ENCODE peak calls at places on chromosome 19, in five cellular contexts. One of them, this sample, is unnamed.

GRCh38 chr19:16363133-16363851 is 38.7 kb downstream of the KLF2 start:
- DNase-seq in HFF-Myc: no peak
- DNase-seq in A549: no peak
- DNase-seq in esophagus squamous epithelium: no peak
- DNase-seq in heart right ventricle: no peak
- DNase-seq in this sample: no peak

GRCh38 chr19:31154021-31154420 is 195.2 kb downstream of the TSHZ3 start:
- DNase-seq in HFF-Myc: no peak
- DNase-seq in A549: no peak
- DNase-seq in esophagus squamous epithelium: no peak
- DNase-seq in heart right ventricle: no peak
- DNase-seq in this sample: no peak

GRCh38 chr19:45506991-45507863 is at the start of gene VASP:
- DNase-seq in HFF-Myc: no peak
- DNase-seq in A549: peak; percentile 94
- DNase-seq in esophagus squamous epithelium: peak; percentile 48
- DNase-seq in heart right ventricle: peak; percentile 84
- DNase-seq in this sample: no peak

GRCh38 chr19:44955500-44956439 is 590 bp downstream of the CLPTM1 start:
- DNase-seq in HFF-Myc: no peak
- DNase-seq in A549: no peak
- DNase-seq in esophagus squamous epithelium: no peak
- DNase-seq in heart right ventricle: no peak
- DNase-seq in this sample: no peak

GRCh38 chr19:49415102-49415809 is 8.0 kb downstream of the PTH2 start:
- DNase-seq in HFF-Myc: no peak
- DNase-seq in A549: no peak
- DNase-seq in esophagus squamous epithelium: no peak
- DNase-seq in heart right ventricle: no peak
- DNase-seq in this sample: no peak

GRCh38 chr19:17004386-17004785 is 22.2 kb downstream of the CPAMD8 start:
- DNase-seq in HFF-Myc: no peak
- DNase-seq in A549: no peak
- DNase-seq in esophagus squamous epithelium: no peak
- DNase-seq in heart right ventricle: no peak
- DNase-seq in this sample: no peak

GRCh38 chr19:16714702-16715294 is 4.8 kb upstream of the NWD1 start:
- DNase-seq in HFF-Myc: peak; percentile 27
- DNase-seq in A549: peak; percentile 52
- DNase-seq in esophagus squamous epithelium: no peak
- DNase-seq in heart right ventricle: peak; percentile 47
- DNase-seq in this sample: no peak

GRCh38 chr19:31146546-31147183 is 202.6 kb downstream of the TSHZ3 start:
- DNase-seq in HFF-Myc: no peak
- DNase-seq in A549: no peak
- DNase-seq in esophagus squamous epithelium: no peak
- DNase-seq in heart right ventricle: no peak
- DNase-seq in this sample: no peak

GRCh38 chr19:45079063-45079910 is at the start of gene GEMIN7:
- DNase-seq in HFF-Myc: no peak
- DNase-seq in A549: peak; percentile 88
- DNase-seq in esophagus squamous epithelium: no peak
- DNase-seq in heart right ventricle: peak; percentile 78
- DNase-seq in this sample: no peak

GRCh38 chr19:3632739-3633558 is 6.4 kb upstream of the CACTIN start:
- DNase-seq in HFF-Myc: no peak
- DNase-seq in A549: no peak
- DNase-seq in esophagus squamous epithelium: no peak
- DNase-seq in heart right ventricle: no peak
- DNase-seq in this sample: no peak

GRCh38 chr19:46404039-46404883 is 9.1 kb downstream of the CCDC8 start:
- DNase-seq in HFF-Myc: no peak
- DNase-seq in A549: peak; percentile 80
- DNase-seq in esophagus squamous epithelium: no peak
- DNase-seq in heart right ventricle: peak; percentile 48
- DNase-seq in this sample: no peak

GRCh38 chr19:46606681-46607440 is 5.7 kb downstream of the CALM3 start:
- DNase-seq in HFF-Myc: no peak
- DNase-seq in A549: no peak
- DNase-seq in esophagus squamous epithelium: no peak
- DNase-seq in heart right ventricle: no peak
- DNase-seq in this sample: no peak

GRCh38 chr19:34215666-34216038 is 38.7 kb upstream of the GARRE1 start:
- DNase-seq in HFF-Myc: no peak
- DNase-seq in A549: no peak
- DNase-seq in esophagus squamous epithelium: no peak
- DNase-seq in heart right ventricle: no peak
- DNase-seq in this sample: no peak

GRCh38 chr19:3682286-3682685 is 18.0 kb downstream of the PIP5K1C start:
- DNase-seq in HFF-Myc: no peak
- DNase-seq in A549: no peak
- DNase-seq in esophagus squamous epithelium: no peak
- DNase-seq in heart right ventricle: no peak
- DNase-seq in this sample: no peak

GRCh38 chr19:49889687-49890348 is 6.9 kb downstream of the IL4I1 start:
- DNase-seq in HFF-Myc: no peak
- DNase-seq in A549: peak; percentile 94
- DNase-seq in esophagus squamous epithelium: no peak
- DNase-seq in heart right ventricle: peak; percentile 80
- DNase-seq in this sample: no peak

GRCh38 chr19:50377051-50377441 is 789 bp downstream of the NR1H2 start:
- DNase-seq in HFF-Myc: no peak
- DNase-seq in A549: peak; percentile 75
- DNase-seq in esophagus squamous epithelium: no peak
- DNase-seq in heart right ventricle: no peak
- DNase-seq in this sample: no peak

GRCh38 chr19:7006305-7006704 is 14.9 kb downstream of the MBD3L2B start:
- DNase-seq in HFF-Myc: no peak
- DNase-seq in A549: no peak
- DNase-seq in esophagus squamous epithelium: no peak
- DNase-seq in heart right ventricle: no peak
- DNase-seq in this sample: no peak

GRCh38 chr19:15125232-15126067 is 18.2 kb downstream of the SYDE1 start:
- DNase-seq in HFF-Myc: peak; percentile 89
- DNase-seq in A549: peak; percentile 96
- DNase-seq in esophagus squamous epithelium: peak; percentile 84
- DNase-seq in heart right ventricle: peak; percentile 99
- DNase-seq in this sample: peak; percentile 80

GRCh38 chr19:41533691-41534090 is 42.3 kb upstream of the CEACAM21 start:
- DNase-seq in HFF-Myc: no peak
- DNase-seq in A549: no peak
- DNase-seq in esophagus squamous epithelium: no peak
- DNase-seq in heart right ventricle: no peak
- DNase-seq in this sample: no peak

GRCh38 chr19:58227964-58228583 is 640 bp upstream of the ZNF544 start:
- DNase-seq in HFF-Myc: no peak
- DNase-seq in A549: no peak
- DNase-seq in esophagus squamous epithelium: no peak
- DNase-seq in heart right ventricle: no peak
- DNase-seq in this sample: no peak

GRCh38 chr19:16027528-16027927 is 48.8 kb upstream of the TPM4 start:
- DNase-seq in HFF-Myc: no peak
- DNase-seq in A549: no peak
- DNase-seq in esophagus squamous epithelium: no peak
- DNase-seq in heart right ventricle: no peak
- DNase-seq in this sample: no peak

GRCh38 chr19:11494634-11495285 is 10.9 kb downstream of the ZNF653 start:
- DNase-seq in HFF-Myc: no peak
- DNase-seq in A549: no peak
- DNase-seq in esophagus squamous epithelium: no peak
- DNase-seq in heart right ventricle: no peak
- DNase-seq in this sample: no peak

GRCh38 chr19:52941941-52942370 is 18.7 kb upstream of the ZNF888 start:
- DNase-seq in HFF-Myc: no peak
- DNase-seq in A549: no peak
- DNase-seq in esophagus squamous epithelium: no peak
- DNase-seq in heart right ventricle: peak; percentile 35
- DNase-seq in this sample: no peak

GRCh38 chr19:35272954-35273649 is 4.3 kb downstream of the USF2 start:
- DNase-seq in HFF-Myc: no peak
- DNase-seq in A549: no peak
- DNase-seq in esophagus squamous epithelium: no peak
- DNase-seq in heart right ventricle: no peak
- DNase-seq in this sample: no peak

GRCh38 chr19:35462476-35462953 is 14.5 kb downstream of the FFAR2 start:
- DNase-seq in HFF-Myc: no peak
- DNase-seq in A549: no peak
- DNase-seq in esophagus squamous epithelium: no peak
- DNase-seq in heart right ventricle: no peak
- DNase-seq in this sample: no peak

GRCh38 chr19:28881616-28882015 is 331.3 kb downstream of the UQCRFS1 start:
- DNase-seq in HFF-Myc: no peak
- DNase-seq in A549: no peak
- DNase-seq in esophagus squamous epithelium: no peak
- DNase-seq in heart right ventricle: no peak
- DNase-seq in this sample: no peak

GRCh38 chr19:35718345-35719041 is 690 bp downstream of the KMT2B start:
- DNase-seq in HFF-Myc: no peak
- DNase-seq in A549: peak; percentile 40
- DNase-seq in esophagus squamous epithelium: no peak
- DNase-seq in heart right ventricle: peak; percentile 49
- DNase-seq in this sample: no peak

GRCh38 chr19:10431943-10432735 is 11.8 kb downstream of the PDE4A start:
- DNase-seq in HFF-Myc: no peak
- DNase-seq in A549: no peak
- DNase-seq in esophagus squamous epithelium: no peak
- DNase-seq in heart right ventricle: peak; percentile 82
- DNase-seq in this sample: no peak
- H3K4me3 ChIP-seq in HFF-Myc: peak overlapping the region; percentile 53
- H3K4me3 ChIP-seq in A549: peak overlapping the region; percentile 50
- H3K4me3 ChIP-seq in esophagus squamous epithelium: peak overlapping the region; percentile 78
- H3K4me3 ChIP-seq in heart right ventricle: peak overlapping the region; percentile 70
- H3K4me3 ChIP-seq in this sample: peak overlapping the region; percentile 57

GRCh38 chr19:53982056-53982455 is 9.4 kb upstream of the CACNG6 start:
- DNase-seq in HFF-Myc: no peak
- DNase-seq in A549: no peak
- DNase-seq in esophagus squamous epithelium: no peak
- DNase-seq in heart right ventricle: no peak
- DNase-seq in this sample: no peak
- H3K4me3 ChIP-seq in HFF-Myc: no peak overlapping the region
- H3K4me3 ChIP-seq in A549: peak overlapping the region; percentile 69
- H3K4me3 ChIP-seq in esophagus squamous epithelium: peak overlapping the region; percentile 61
- H3K4me3 ChIP-seq in heart right ventricle: no peak overlapping the region
- H3K4me3 ChIP-seq in this sample: peak overlapping the region; percentile 6

DNA sequence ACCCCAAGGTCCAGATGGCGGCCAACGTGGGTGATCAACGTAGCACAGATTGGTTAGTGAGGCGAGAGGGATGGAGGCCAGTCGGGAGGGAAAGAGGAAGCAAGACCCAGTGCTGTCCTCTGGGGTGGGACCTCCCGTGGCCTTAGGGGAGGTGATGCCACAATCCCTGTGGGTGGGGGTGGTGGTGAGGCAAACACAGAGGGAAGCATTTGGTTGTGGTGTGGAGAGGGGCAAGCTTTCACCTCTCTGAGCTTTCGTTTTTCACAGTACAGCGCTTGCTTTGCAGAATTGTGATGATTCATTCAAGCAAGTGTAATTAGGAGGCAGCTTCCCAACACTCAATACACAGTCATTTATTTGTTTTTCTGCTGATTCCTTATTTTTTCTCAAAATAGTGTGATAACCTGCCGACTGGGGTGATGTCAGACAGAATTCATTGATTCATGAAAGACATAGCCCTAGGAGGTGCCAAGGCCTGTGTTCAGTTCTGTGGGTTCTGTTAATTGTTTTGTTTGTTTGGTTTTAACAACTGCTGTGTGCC is 2.4 kb downstream of the LENG8 start:
- DNase-seq in HFF-Myc: no peak
- DNase-seq in A549: no peak
- DNase-seq in esophagus squamous epithelium: no peak
- DNase-seq in heart right ventricle: no peak
- DNase-seq in this sample: no peak
- H3K4me3 ChIP-seq in HFF-Myc: peak overlapping the region; percentile 78
- H3K4me3 ChIP-seq in A549: no peak overlapping the region
- H3K4me3 ChIP-seq in esophagus squamous epithelium: peak overlapping the region; percentile 1
- H3K4me3 ChIP-seq in heart right ventricle: no peak overlapping the region
- H3K4me3 ChIP-seq in this sample: peak overlapping the region; percentile 98

DNA sequence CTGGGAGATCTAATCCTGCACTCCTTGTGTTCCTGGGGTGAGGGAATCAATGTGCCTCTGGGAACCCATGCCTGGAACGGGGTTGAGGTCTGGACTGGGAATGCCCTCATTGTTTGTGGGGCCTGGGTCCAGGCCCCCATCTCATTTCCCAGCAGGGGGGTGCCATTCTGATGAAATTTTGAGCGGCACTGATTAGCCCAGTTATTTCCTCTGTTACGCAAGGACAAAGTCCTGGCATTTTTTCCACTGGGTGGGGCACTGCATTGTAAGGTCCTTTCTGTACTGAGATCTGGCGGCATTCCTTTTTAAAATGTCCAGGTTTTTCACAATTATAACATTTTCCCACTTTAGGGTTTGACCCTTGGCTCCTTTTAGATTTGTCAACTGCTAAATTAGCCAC is 14.8 kb downstream of the FPR3 start:
- DNase-seq in HFF-Myc: no peak
- DNase-seq in A549: no peak
- DNase-seq in esophagus squamous epithelium: no peak
- DNase-seq in heart right ventricle: no peak
- DNase-seq in this sample: no peak
- H3K4me3 ChIP-seq in HFF-Myc: no peak overlapping the region
- H3K4me3 ChIP-seq in A549: no peak overlapping the region
- H3K4me3 ChIP-seq in esophagus squamous epithelium: no peak overlapping the region
- H3K4me3 ChIP-seq in heart right ventricle: no peak overlapping the region
- H3K4me3 ChIP-seq in this sample: no peak overlapping the region

DNA sequence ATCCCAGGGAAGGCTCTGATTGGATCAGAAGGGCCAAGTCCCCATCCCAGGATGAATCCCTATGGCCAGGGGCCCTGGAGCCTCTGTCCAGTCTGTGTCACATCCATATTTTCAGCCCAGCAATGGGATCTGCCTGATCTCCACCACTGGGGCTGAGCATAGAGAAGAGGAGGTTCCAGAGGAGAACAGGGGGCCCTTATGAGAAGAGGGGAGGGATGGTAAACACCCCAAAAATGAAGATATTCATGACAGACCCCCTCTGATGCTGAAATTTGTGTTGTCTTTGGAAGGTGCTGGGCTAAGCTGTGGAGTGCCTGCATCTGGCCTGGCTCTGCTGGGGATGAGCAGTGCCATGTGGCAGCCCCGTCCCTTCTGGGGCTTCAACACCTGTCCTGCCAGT is 14.5 kb downstream of the KLHL26 start:
- DNase-seq in HFF-Myc: no peak
- DNase-seq in A549: no peak
- DNase-seq in esophagus squamous epithelium: no peak
- DNase-seq in heart right ventricle: no peak
- DNase-seq in this sample: no peak
- H3K4me3 ChIP-seq in HFF-Myc: no peak overlapping the region
- H3K4me3 ChIP-seq in A549: no peak overlapping the region
- H3K4me3 ChIP-seq in esophagus squamous epithelium: no peak overlapping the region
- H3K4me3 ChIP-seq in heart right ventricle: no peak overlapping the region
- H3K4me3 ChIP-seq in this sample: no peak overlapping the region

DNA sequence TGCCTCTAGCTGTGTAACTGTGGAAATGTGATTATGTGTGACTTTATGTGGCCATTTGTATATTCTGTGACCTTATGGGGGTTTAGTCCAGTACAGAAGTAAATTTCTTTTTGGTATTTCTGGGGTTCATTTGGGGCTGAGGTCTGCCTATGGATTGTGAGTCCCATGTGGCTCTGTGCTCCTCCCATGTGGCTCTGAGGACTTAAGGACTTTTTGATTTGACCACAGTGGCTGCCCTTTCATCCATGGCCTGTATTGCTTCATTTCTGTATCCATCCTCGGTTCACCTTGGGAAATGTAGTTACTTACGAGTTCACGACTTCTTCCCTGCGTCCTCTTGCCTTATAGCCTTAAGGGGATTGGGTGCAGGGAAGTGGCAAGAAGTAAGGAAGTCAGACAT is 1.0 kb downstream of the ZNF420 start:
- DNase-seq in HFF-Myc: no peak
- DNase-seq in A549: peak; percentile 19
- DNase-seq in esophagus squamous epithelium: no peak
- DNase-seq in heart right ventricle: no peak
- DNase-seq in this sample: no peak
- H3K4me3 ChIP-seq in HFF-Myc: peak overlapping the region; percentile 87
- H3K4me3 ChIP-seq in A549: peak overlapping the region; percentile 74
- H3K4me3 ChIP-seq in esophagus squamous epithelium: peak overlapping the region; percentile 81
- H3K4me3 ChIP-seq in heart right ventricle: no peak overlapping the region
- H3K4me3 ChIP-seq in this sample: peak overlapping the region; percentile 95